ENCODE peak calls at places on chromosomes 2 and 18, in five cellular contexts. P, I, R, Z and G are unnamed samples.
A peak's percentile ranks its signal among the peaks of the same experiment; 100 is the strongest.

GRCh38 chr2:230827774-230828271 is 36.9 kb upstream of the ITM2C start:
- DNase-seq in P (no peak), I (no peak), Z (no peak), R (no peak), G (no peak)

GRCh38 chr18:13800505-13801259 is 23.3 kb upstream of the MC5R start:
- DNase-seq in I (peak; percentile 58), R (peak; percentile 50), Z (peak; percentile 49), P (no peak), G (no peak)

GRCh38 chr2:42238644-42239288 is 69.6 kb downstream of the EML4 start:
- DNase-seq in R (peak; percentile 23), P (no peak), I (no peak), Z (peak; percentile 53), G (no peak)

GRCh38 chr2:178101321-178102079 is 10.7 kb upstream of the RBM45 start:
- DNase-seq in Z (no peak), R (no peak), P (no peak), I (no peak), G (no peak)

GRCh38 chr2:80579756-80580155 is 275.2 kb upstream of the LRRTM1 start:
- DNase-seq in P (no peak), I (no peak), R (no peak), Z (no peak), G (peak; percentile 6)

GRCh38 chr2:223674998-223675609 is 72.9 kb upstream of the SCG2 start:
- DNase-seq in Z (peak; percentile 30), I (peak; percentile 30), R (no peak), P (no peak), G (no peak)

GRCh38 chr2:173264603-173265366 is 89.9 kb upstream of the CDCA7 start:
- DNase-seq in Z (no peak), I (no peak), P (peak; percentile 55), R (no peak), G (peak; percentile 55)

GRCh38 chr18:37578886-37579513 is 13.4 kb upstream of the CELF4 start:
- DNase-seq in R (no peak), P (no peak), I (peak; percentile 66), Z (peak; percentile 18), G (no peak)

GRCh38 chr2:130390460-130391057 is 34.7 kb downstream of the PTPN18 start:
- DNase-seq in I (no peak), Z (no peak), P (no peak), R (no peak), G (no peak)

GRCh38 chr18:48829443-48830149 is 121.2 kb downstream of the SMAD7 start:
- DNase-seq in Z (no peak), P (no peak), I (no peak), R (no peak), G (no peak)

GRCh38 chr2:41955641-41956040 is 92.2 kb upstream of the PKDCC start:
- DNase-seq in I (no peak), Z (no peak), P (peak; percentile 76), R (no peak), G (no peak)

GRCh38 chr18:28039078-28039477 is 137.9 kb downstream of the CDH2 start:
- DNase-seq in R (no peak), P (no peak), Z (no peak), I (no peak), G (no peak)

GRCh38 chr2:219631925-219632757 is 4.7 kb downstream of the SLC4A3 start:
- DNase-seq in Z (no peak), R (no peak), I (no peak), P (no peak), G (no peak)

GRCh38 chr18:25587545-25587944 is 235.6 kb upstream of the ZNF521 start:
- DNase-seq in R (no peak), P (no peak), Z (no peak), I (no peak), G (no peak)

GRCh38 chr18:59612461-59612860 is 84.8 kb downstream of the CCBE1 start:
- DNase-seq in Z (no peak), P (no peak), R (no peak), I (no peak), G (no peak)

GRCh38 chr2:165328272-165328671 is 89.1 kb downstream of the SCN2A start:
- DNase-seq in I (no peak), P (no peak), R (no peak), Z (no peak), G (no peak)

GRCh38 chr18:44229693-44230108 is 451.0 kb upstream of the SETBP1 start:
- DNase-seq in I (no peak), Z (no peak), P (no peak), R (no peak), G (no peak)

GRCh38 chr18:51278045-51278649 is 80.7 kb upstream of the MEX3C start:
- DNase-seq in P (no peak), I (peak; percentile 39), Z (peak; percentile 47), R (peak; percentile 27), G (peak; percentile 47)
- TF ChIP-seq SUZ12 in P (no peak), I (no peak), Z (no peak), R (no peak), G (no peak)

DNA sequence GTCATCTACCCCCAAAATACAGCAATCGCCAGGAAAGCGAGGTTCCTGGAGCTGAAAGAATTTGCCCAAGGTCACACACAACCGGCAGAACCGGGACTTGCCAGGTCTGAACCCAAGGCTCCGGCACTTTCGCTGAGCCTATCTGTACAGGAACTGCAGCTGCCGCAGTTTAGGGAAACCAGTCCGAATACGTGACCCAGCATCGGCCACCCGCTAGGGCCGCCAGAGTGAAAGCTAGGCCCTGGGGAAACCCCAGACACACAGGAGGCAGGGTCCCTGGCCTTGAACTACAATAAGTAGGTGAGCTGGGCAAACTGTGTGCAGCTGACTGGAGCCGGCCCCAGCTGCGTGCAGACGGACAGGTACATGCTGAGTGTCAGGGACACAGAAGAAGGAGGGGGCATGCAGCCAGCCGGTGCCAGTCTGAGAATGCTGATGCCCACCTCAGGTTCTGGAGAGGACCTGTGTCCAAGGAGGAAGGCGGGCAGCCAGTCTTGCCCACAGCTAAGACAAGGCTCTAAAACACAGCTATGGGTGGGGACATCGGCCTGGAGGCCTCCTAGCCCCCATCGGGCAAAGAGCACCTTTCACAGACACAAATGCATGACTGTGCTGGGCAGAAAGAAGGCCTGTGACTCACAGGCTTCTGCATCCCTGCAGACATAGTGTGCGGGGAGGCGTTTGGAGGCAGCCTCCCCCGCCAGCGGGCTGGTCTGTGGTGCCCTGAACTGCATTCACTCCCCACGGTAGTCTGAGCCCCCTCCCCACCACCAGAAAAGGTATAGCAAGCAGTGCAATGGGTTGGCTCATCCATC is 107.5 kb upstream of the ID2 start:
- DNase-seq in Z (peak; percentile 90), I (no peak), R (no peak), P (no peak), G (no peak)
- TF ChIP-seq SUZ12 in Z (no peak), I (no peak), R (no peak), P (no peak), G (no peak)

GRCh38 chr18:76056467-76057194 is 438.4 kb downstream of the ZNF516 start:
- DNase-seq in I (no peak), R (no peak), Z (no peak), P (no peak), G (no peak)
- TF ChIP-seq SUZ12 in I (no peak), R (no peak), Z (no peak), P (no peak), G (no peak)

DNA sequence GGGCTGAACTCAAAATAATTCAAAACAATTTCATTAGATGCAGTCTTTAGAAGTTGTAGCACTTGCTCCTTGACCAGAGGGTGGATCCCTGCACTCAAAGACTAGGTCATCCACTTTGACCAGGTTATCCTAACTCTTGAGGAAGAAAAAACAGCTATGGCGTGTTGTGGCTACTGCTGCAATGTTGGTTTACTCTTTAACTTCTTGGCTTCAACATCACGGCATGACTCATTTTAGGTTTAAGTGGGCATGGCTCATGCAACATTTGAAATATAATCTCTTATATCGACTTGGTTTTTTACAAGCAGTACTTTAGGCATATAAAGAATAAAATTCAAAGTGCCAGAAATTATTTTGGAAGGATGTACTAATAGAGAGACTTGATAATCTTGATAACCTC is 35.4 kb downstream of the ANKRD29 start:
- DNase-seq in P (no peak), R (no peak), Z (peak; percentile 37), I (no peak), G (no peak)
- TF ChIP-seq SUZ12 in P (no peak), R (no peak), Z (no peak), I (no peak), G (no peak)

GRCh38 chr2:20596973-20597867 is 53.7 kb downstream of the HS1BP3 start:
- DNase-seq in Z (peak; percentile 100), P (no peak), R (no peak), I (no peak), G (no peak)

GRCh38 chr2:20597868-20598183 is 53.1 kb downstream of the HS1BP3 start:
- DNase-seq in R (no peak), Z (no peak), I (no peak), P (no peak), G (no peak)

GRCh38 chr2:20600756-20601325 is 50.1 kb downstream of the HS1BP3 start:
- DNase-seq in I (no peak), Z (no peak), R (no peak), P (no peak), G (no peak)

GRCh38 chr2:20599001-20599600 is 51.8 kb downstream of the HS1BP3 start:
- DNase-seq in I (no peak), R (no peak), P (no peak), Z (no peak), G (no peak)

GRCh38 chr2:20599861-20600461 is 50.9 kb downstream of the HS1BP3 start:
- DNase-seq in P (no peak), R (no peak), I (no peak), Z (no peak), G (no peak)
- TF ChIP-seq SUZ12 in P (no peak), R (no peak), I (no peak), Z (no peak), G (no peak)

GRCh38 chr2:74528600-74529356 is 728 bp downstream of the AUP1 start:
- DNase-seq in I (no peak), R (no peak), P (no peak), Z (peak; percentile 49), G (no peak)
- TF ChIP-seq SUZ12 in I (no peak), R (no peak), P (no peak), Z (no peak), G (no peak)

DNA sequence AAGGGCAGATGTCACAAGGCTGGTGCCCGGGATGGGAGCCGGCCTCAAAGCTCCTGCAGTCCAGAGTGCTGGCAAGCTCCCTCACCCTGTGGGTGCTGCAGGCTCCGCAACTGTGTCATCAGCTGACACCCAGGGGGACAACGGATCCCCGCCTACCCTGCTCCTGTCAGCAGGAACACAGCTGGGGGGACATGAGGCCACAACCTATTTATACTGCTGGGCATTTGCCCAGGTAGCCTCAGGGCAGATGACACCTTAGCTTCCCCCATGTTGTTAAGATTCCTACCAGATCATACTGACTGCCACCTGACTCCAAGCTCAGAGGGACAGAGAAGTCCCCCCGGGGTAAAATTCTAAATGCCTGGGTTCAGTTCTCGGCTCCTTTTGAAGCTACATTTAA is 1.2 kb downstream of the ANKRD23 start:
- DNase-seq in R (no peak), I (no peak), Z (no peak), P (no peak), G (no peak)
- TF ChIP-seq SUZ12 in R (no peak), I (no peak), Z (no peak), P (no peak), G (no peak)

GRCh38 chr2:44819061-44819460 is 122.4 kb upstream of the SIX3 start:
- DNase-seq in I (no peak), P (no peak), Z (no peak), R (no peak), G (no peak)
- TF ChIP-seq SUZ12 in I (no peak), P (no peak), Z (no peak), R (no peak), G (no peak)

GRCh38 chr18:54388203-54389142 is 30.8 kb downstream of the C18orf54 start:
- DNase-seq in R (peak; percentile 70), Z (peak; percentile 80), P (peak; percentile 40), I (peak; percentile 8), G (peak; percentile 66)
- TF ChIP-seq SUZ12 in R (no peak), Z (no peak), P (no peak), I (no peak), G (no peak)